ENCODE peak calls at places on chromosomes 12 and 14, in nine cellular contexts. P is coronary artery; A is H9; E is brain microvascular endothelial cell; J is pancreas; L is CD4-positive, alpha-beta T cell; F is fibroblast of lung; G is ovary; I is caudate nucleus. C is an unnamed sample.

GRCh38 chr14:47675489-47676300 is at the start of gene MDGA2:
- DNase-seq in E (peak), G (peak), P (no peak), I (peak), A (peak), F (no peak), L (no peak), J (no peak), C (peak)

GRCh38 chr14:95348395-95349080 is 28.8 kb upstream of the CLMN start:
- DNase-seq in P (no peak), E (no peak), G (no peak), J (no peak), F (no peak), L (no peak), A (no peak), I (no peak), C (peak)

GRCh38 chr12:88812610-88813009 is 232.3 kb upstream of the KITLG start:
- DNase-seq in F (no peak), G (no peak), A (no peak), J (no peak), E (no peak), I (no peak), L (no peak), P (no peak), C (no peak)

GRCh38 chr12:661720-662486 is 1.3 kb downstream of the NINJ2 start:
- DNase-seq in J (no peak), P (no peak), A (no peak), G (peak), E (no peak), L (no peak), F (no peak), I (no peak), C (no peak)

GRCh38 chr12:4168041-4168440 is 105.5 kb upstream of the CCND2 start:
- DNase-seq in J (no peak), P (no peak), A (no peak), G (no peak), F (no peak), L (no peak), E (no peak), I (no peak), C (no peak)

GRCh38 chr14:96303981-96304380 is 48.0 kb downstream of the BDKRB1 start:
- DNase-seq in E (peak), A (no peak), J (no peak), L (no peak), F (no peak), G (no peak), I (no peak), P (no peak), C (no peak)

GRCh38 chr14:75715926-75716780 is 55.1 kb downstream of the TTLL5 start:
- DNase-seq in I (no peak), A (no peak), G (no peak), E (no peak), P (no peak), J (no peak), L (no peak), F (peak), C (no peak)

GRCh38 chr12:124125472-124125871 is 152.5 kb downstream of the ZNF664 start:
- DNase-seq in I (no peak), L (no peak), J (no peak), A (no peak), F (no peak), G (no peak), P (no peak), E (no peak), C (peak)

GRCh38 chr12:12686925-12687324 is 9.1 kb downstream of the GPR19 start:
- DNase-seq in P (no peak), J (no peak), A (no peak), E (no peak), L (no peak), G (no peak), I (no peak), F (no peak), C (no peak)

GRCh38 chr12:69879007-69879960 is 54.3 kb downstream of the MYRFL start:
- DNase-seq in J (peak), F (peak), A (peak), E (peak), I (peak), P (no peak), L (peak), G (peak), C (peak)

GRCh38 chr14:30211326-30211725 is 283.7 kb upstream of the PRKD1 start:
- DNase-seq in L (no peak), A (no peak), P (no peak), E (no peak), J (no peak), F (no peak), I (no peak), G (no peak), C (no peak)

GRCh38 chr14:96052541-96053105 is 13.5 kb downstream of the C14orf132 start:
- DNase-seq in I (no peak), P (peak), E (no peak), G (no peak), A (no peak), J (no peak), L (no peak), F (no peak), C (no peak)

GRCh38 chr12:47082963-47083621 is 3.3 kb upstream of the AMIGO2 start:
- DNase-seq in P (no peak), L (no peak), J (no peak), F (peak), I (no peak), G (no peak), A (no peak), E (peak), C (no peak)

GRCh38 chr12:2154521-2154920 is 101.7 kb downstream of the CACNA1C start:
- DNase-seq in I (peak), E (no peak), F (no peak), G (no peak), L (no peak), A (no peak), P (no peak), J (no peak), C (no peak)

GRCh38 chr12:102474438-102475064 is 5.8 kb downstream of the IGF1 start:
- DNase-seq in J (no peak), G (no peak), E (no peak), L (no peak), A (no peak), F (no peak), I (peak), P (no peak), C (no peak)

GRCh38 chr12:12442548-12443071 is 85.7 kb downstream of the BORCS5 start:
- DNase-seq in J (no peak), F (peak), I (no peak), L (no peak), A (no peak), P (no peak), E (peak), G (no peak), C (peak)

GRCh38 chr12:56878010-56878339 is 56.2 kb downstream of the SDR9C7 start:
- DNase-seq in J (no peak), P (no peak), I (no peak), G (no peak), A (no peak), E (no peak), F (peak), L (no peak), C (no peak)

GRCh38 chr12:38527631-38528030 is 211.1 kb downstream of the ALG10B start:
- DNase-seq in F (no peak), E (no peak), L (no peak), G (no peak), J (no peak), A (no peak), I (no peak), P (no peak), C (no peak)

GRCh38 chr12:16165506-16165905 is 112.0 kb downstream of the SLC15A5 start:
- DNase-seq in I (peak), P (no peak), G (no peak), F (peak), A (peak), E (peak), L (no peak), J (no peak), C (peak)

GRCh38 chr14:79602742-79603141 is 608.6 kb downstream of the DIO2 start:
- DNase-seq in E (no peak), J (no peak), G (no peak), A (no peak), L (no peak), F (no peak), I (no peak), P (no peak), C (no peak)

GRCh38 chr14:34426313-34427295 is 35.4 kb downstream of the SPTSSA start:
- DNase-seq in A (no peak), P (no peak), E (no peak), L (no peak), J (peak), F (no peak), I (no peak), G (no peak), C (no peak)

GRCh38 chr12:49346659-49347306 is at the start of gene DNAJC22:
- DNase-seq in F (no peak), I (no peak), A (peak), E (no peak), P (peak), L (no peak), G (no peak), J (peak), C (peak)
- H3K27ac ChIP-seq in F (no peak), I (no peak), A (no peak), E (no peak), P (no peak), L (no peak), G (no peak), J (no peak), C (no peak)

GRCh38 chr14:100649173-100649519 is 61.9 kb upstream of the BEGAIN start:
- DNase-seq in P (no peak), F (peak), E (peak), L (no peak), J (no peak), G (no peak), A (no peak), I (no peak), C (no peak)
- H3K27ac ChIP-seq in P (no peak), F (no peak), E (no peak), L (no peak), J (no peak), G (no peak), A (no peak), I (no peak), C (no peak)

GRCh38 chr12:117071009-117071408 is 28.2 kb downstream of the TESC start:
- DNase-seq in G (no peak), I (no peak), F (no peak), A (no peak), P (no peak), E (no peak), L (no peak), J (peak), C (no peak)

GRCh38 chr12:117067638-117068037 is 31.6 kb downstream of the TESC start:
- DNase-seq in G (no peak), A (no peak), E (no peak), J (peak), L (no peak), F (no peak), P (no peak), I (no peak), C (no peak)

GRCh38 chr12:117069926-117070900 is 29.0 kb downstream of the TESC start:
- DNase-seq in I (no peak), L (no peak), G (no peak), A (peak), F (no peak), J (peak), P (no peak), E (no peak), C (peak)

GRCh38 chr12:117068492-117068891 is 30.7 kb downstream of the TESC start:
- DNase-seq in I (no peak), G (no peak), A (no peak), E (no peak), L (no peak), F (no peak), J (no peak), P (no peak), C (no peak)

DNA sequence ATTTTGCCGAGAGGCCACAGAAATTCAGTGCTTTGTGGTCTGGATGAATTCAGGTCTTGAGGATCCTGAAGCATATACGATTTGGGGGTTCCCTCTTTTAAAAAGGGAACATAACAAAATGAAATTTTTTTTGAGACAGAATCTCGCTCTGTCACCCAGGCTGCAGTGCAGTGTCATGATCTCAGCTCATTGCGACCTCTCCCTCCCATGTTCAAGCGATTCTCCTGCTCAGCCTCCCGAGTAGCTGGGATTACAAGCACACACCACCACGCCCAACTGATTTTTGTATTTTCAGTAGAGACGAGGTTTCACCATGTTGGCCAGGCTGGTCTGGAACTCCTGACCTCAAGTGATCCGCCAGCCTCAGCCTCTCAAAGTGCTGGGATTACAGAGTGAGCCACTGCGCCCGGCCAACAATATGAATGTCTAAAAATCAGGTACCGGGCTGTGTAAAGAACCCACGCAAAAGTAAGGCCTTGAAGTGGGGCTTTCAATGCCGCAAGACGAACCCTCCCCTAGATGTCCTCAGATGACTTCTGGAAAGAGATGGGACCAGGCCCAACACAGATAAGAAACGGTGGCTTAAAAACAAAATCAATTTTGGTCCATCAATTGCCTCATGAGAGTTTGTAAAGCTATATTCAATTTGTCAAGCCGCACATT is 30.0 kb downstream of the TESC start:
- DNase-seq in F (no peak), G (no peak), I (no peak), L (no peak), P (no peak), J (peak), A (no peak), E (no peak), C (no peak)
- H3K27ac ChIP-seq in F (no peak), G (no peak), I (no peak), L (no peak), P (no peak), J (no peak), A (no peak), E (no peak), C (no peak)

DNA sequence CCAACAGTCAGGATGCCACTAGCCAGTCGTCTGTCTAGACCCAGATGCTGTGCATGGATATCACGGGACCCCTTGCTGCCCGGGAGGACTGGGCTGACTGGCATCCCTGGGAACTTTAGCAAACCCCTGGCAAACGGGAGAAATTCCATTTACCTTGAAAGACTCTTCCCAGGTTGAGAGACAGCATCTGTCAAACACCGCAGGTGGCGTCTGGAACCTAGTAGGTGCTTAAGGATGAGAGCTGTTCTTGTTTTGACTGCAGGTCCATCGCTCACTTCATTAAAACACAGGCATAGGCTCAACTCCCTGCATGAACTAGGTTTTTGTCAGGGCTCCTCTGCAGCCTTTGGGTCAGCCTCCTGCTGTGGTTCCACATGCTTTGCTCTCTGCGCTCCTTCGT is 546.3 kb downstream of the BCL11B start:
- DNase-seq in I (no peak), A (no peak), E (no peak), L (no peak), P (no peak), G (no peak), F (no peak), J (no peak), C (no peak)
- H3K27ac ChIP-seq in I (no peak), A (no peak), E (no peak), L (no peak), P (no peak), G (no peak), F (no peak), J (no peak), C (no peak)

GRCh38 chr14:37591311-37591940 is 3.6 kb downstream of the FOXA1 start:
- DNase-seq in J (no peak), A (peak), P (no peak), I (no peak), E (no peak), L (no peak), G (no peak), F (no peak), C (no peak)

GRCh38 chr14:37590810-37591139 is 4.3 kb downstream of the FOXA1 start:
- DNase-seq in P (no peak), L (no peak), J (no peak), I (no peak), G (no peak), E (no peak), A (no peak), F (no peak), C (no peak)

GRCh38 chr14:37588667-37588955 is 6.4 kb downstream of the FOXA1 start:
- DNase-seq in L (no peak), F (no peak), G (no peak), I (no peak), E (no peak), A (no peak), P (no peak), J (no peak), C (no peak)

GRCh38 chr14:37588956-37589737 is 5.9 kb downstream of the FOXA1 start:
- DNase-seq in I (no peak), E (no peak), A (no peak), F (no peak), G (no peak), P (no peak), J (no peak), L (no peak), C (no peak)

GRCh38 chr14:37590096-37590809 is 4.8 kb downstream of the FOXA1 start:
- DNase-seq in G (no peak), A (no peak), E (no peak), F (no peak), I (no peak), L (no peak), J (no peak), P (no peak), C (no peak)
- H3K27ac ChIP-seq in G (no peak), A (no peak), E (no peak), F (no peak), I (no peak), L (no peak), J (no peak), P (no peak), C (no peak)

DNA sequence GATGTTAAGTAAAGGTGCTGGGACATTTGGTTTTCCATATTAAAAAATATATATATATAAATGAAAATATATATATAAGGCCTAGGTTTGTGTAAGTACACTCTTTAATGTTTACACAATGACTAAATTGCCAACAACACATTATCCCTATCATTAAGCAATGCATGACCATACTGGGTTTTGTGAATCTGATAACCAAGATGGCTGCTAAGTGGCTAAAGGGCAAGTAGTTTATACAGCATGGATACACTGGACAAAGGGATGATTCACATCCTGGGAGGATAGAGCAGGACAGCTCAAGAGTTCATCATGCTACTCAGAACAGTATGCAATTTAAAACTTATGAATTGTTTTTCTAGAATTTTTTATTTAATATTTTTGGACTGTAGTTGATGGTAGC is 89.3 kb downstream of the FIGNL2 start:
- DNase-seq in P (no peak), G (no peak), A (no peak), J (no peak), L (no peak), E (no peak), F (no peak), I (no peak), C (no peak)
- H3K27ac ChIP-seq in P (no peak), G (no peak), A (no peak), J (no peak), L (no peak), E (no peak), F (no peak), I (no peak), C (no peak)

GRCh38 chr12:106673151-106673550 is 90.3 kb downstream of the RFX4 start:
- DNase-seq in A (no peak), L (no peak), I (no peak), F (no peak), J (no peak), E (no peak), P (no peak), G (peak), C (no peak)

GRCh38 chr12:106669216-106669615 is 86.4 kb downstream of the RFX4 start:
- DNase-seq in E (no peak), F (no peak), A (no peak), I (no peak), G (no peak), L (no peak), J (no peak), P (no peak), C (no peak)

GRCh38 chr12:106670131-106670530 is 87.3 kb downstream of the RFX4 start:
- DNase-seq in G (no peak), P (no peak), E (no peak), J (no peak), F (no peak), A (no peak), L (no peak), I (peak), C (no peak)

GRCh38 chr12:106671840-106672239 is 89.0 kb downstream of the RFX4 start:
- DNase-seq in I (no peak), A (no peak), F (no peak), P (no peak), G (no peak), E (no peak), L (no peak), J (no peak), C (no peak)

DNA sequence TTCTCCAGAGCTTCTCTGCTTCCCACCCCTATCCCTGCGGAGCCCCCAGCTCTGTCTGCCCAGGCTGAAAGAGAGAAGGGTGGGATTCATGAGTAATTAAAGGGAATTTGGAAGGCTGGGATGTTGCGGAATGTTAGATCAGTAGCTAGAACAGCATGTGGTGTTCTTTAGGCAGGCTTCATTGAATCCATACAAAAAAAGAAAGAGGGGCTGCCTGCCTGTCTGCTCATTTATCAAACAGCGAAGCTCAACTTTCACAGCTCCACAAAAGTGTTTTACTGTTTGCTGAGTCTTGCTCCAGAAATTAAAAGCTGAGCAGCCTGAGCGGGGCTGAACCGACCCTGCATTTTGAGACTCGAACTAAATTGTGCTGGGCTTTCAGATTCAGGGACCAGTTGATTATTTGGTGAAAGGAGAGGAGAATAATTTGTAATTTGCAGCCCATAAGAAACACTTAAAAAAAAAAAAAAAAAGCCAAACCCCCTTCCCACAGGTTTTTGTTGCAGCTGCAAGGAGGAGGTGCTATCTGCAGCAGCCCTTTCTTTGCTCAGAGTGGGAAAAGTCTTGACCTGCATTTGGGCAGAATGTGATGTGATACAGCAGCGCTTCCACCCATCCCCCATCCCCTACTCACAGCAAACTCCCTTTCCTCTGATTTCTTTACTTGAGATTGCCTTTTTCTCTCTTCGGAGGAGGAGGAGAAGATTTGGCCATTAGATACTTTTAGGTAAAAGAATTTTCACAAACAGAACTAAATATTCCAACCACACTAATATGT is 89.7 kb downstream of the RFX4 start:
- DNase-seq in L (no peak), F (no peak), P (no peak), A (no peak), G (no peak), I (no peak), E (no peak), J (no peak), C (no peak)
- H3K27ac ChIP-seq in L (no peak), F (no peak), P (no peak), A (no peak), G (no peak), I (peak), E (no peak), J (no peak), C (no peak)